ENCODE peak calls at places on chromosomes 2 and 18, in four cellular contexts. A, K, Y and D are unnamed samples.

GRCh38 chr2:161992526-161992925 is 81.5 kb downstream of the DPP4 start:
- DNase-seq in A (no peak), K (no peak), Y (no peak), D (no peak)

GRCh38 chr2:54259413-54260240 is 3.6 kb upstream of the TSPYL6 start:
- DNase-seq in A (no peak), K (no peak), Y (no peak), D (no peak)

GRCh38 chr2:38515155-38516074 is 87.3 kb downstream of the HNRNPLL start:
- DNase-seq in A (no peak), K (no peak), Y (peak; percentile 69), D (peak; percentile 64)

GRCh38 chr2:45010706-45011036 is 1.4 kb upstream of the SIX2 start:
- DNase-seq in A (no peak), K (no peak), Y (no peak), D (no peak)

GRCh38 chr2:8885449-8886196 is 48.2 kb upstream of the KIDINS220 start:
- DNase-seq in A (no peak), K (no peak), Y (no peak), D (no peak)

GRCh38 chr18:11794195-11794594 is 57.0 kb upstream of the CHMP1B start:
- DNase-seq in A (no peak), K (no peak), Y (no peak), D (no peak)

GRCh38 chr2:38818565-38818964 is 40.6 kb downstream of the GEMIN6 start:
- DNase-seq in A (no peak), K (no peak), Y (no peak), D (no peak)

GRCh38 chr2:81767173-81767720 is 1462.7 kb upstream of the LRRTM1 start:
- DNase-seq in A (no peak), K (no peak), Y (no peak), D (no peak)

GRCh38 chr2:238427435-238428162 is 872 bp downstream of the ASB1 start:
- DNase-seq in A (no peak), K (no peak), Y (no peak), D (no peak)

GRCh38 chr2:136423516-136423996 is 305.6 kb upstream of the CXCR4 start:
- DNase-seq in A (peak; percentile 43), K (peak; percentile 70), Y (peak; percentile 77), D (peak; percentile 65)

GRCh38 chr2:144523606-144524131 is 3.8 kb upstream of the ZEB2 start:
- DNase-seq in A (peak; percentile 8), K (no peak), Y (no peak), D (no peak)

GRCh38 chr2:164617466-164617865 is 3.8 kb downstream of the GRB14 start:
- DNase-seq in A (no peak), K (no peak), Y (no peak), D (no peak)

GRCh38 chr18:69490813-69491212 is 90.1 kb downstream of the DOK6 start:
- DNase-seq in A (no peak), K (no peak), Y (no peak), D (no peak)

GRCh38 chr18:35580748-35581534 is 599 bp upstream of the GALNT1 start:
- DNase-seq in A (no peak), K (peak; percentile 76), Y (peak; percentile 68), D (peak; percentile 56)

GRCh38 chr2:69581774-69582581 is 61.6 kb downstream of the AAK1 start:
- DNase-seq in A (no peak), K (peak; percentile 45), Y (peak; percentile 53), D (peak; percentile 61)

GRCh38 chr18:26791676-26792075 is 73.8 kb downstream of the AQP4 start:
- DNase-seq in A (peak; percentile 4), K (no peak), Y (no peak), D (no peak)

GRCh38 chr2:66501267-66501666 is 66.3 kb downstream of the MEIS1 start:
- DNase-seq in A (no peak), K (no peak), Y (no peak), D (no peak)

GRCh38 chr2:117941693-117942092 is 72.2 kb downstream of the CCDC93 start:
- DNase-seq in A (no peak), K (no peak), Y (no peak), D (no peak)

DNA sequence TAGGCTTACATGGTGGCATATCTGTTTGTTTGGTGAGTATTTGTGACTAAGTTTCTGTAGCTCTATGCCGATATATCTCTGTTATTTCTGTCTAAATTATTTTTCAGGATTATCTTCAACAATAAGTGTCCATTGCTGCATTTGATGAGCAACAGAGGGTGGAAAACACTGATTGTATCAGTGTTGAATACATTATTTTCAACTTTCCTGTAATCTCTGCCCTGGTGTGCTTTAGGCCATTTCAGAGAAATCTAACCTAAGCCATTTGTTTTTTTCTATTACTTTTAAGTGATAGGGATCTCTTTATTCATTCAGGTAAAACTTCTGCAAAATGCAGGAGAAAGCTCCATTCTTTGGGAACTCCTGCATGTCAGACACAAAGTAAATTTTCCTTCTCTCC is 654.5 kb downstream of the RNF144A start:
- DNase-seq in A (no peak), K (no peak), Y (no peak), D (no peak)
- H3K27ac ChIP-seq in A (no peak overlapping the region), K (no peak overlapping the region), Y (no peak overlapping the region), D (no peak overlapping the region)

DNA sequence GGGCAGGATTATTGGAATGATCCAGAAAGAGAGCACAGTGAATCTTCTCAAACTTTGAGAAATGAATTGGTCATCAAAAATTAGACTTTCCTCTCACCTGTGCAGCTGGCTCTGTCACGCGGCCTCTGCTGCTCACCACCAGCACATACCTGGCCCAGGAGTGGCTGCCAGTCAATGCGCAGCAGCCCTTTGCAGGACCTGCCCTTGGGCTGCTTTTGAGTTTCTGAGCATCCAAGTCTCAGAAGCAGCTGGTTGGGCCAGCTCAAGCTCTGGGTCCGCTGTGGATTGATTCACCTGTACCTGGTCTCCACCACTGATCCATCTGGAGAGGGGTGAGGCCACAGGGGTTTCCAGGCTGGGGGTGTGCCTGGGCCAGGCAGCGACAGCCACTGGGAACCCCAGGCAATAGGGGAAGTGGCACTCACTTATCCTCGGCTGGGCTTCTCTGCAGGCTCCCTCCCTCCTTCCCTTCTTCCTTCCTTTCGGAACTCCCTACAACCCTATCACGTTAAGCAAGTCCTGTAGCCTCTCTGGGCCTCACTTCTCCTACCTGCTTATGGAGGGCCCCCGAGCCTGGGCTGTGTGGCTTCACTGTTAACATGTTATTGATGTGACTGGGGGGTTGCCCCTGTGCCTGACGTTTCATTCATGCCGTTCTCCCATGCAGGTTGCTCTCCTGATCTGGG is 48.1 kb downstream of the SH3BP4 start:
- DNase-seq in A (no peak), K (no peak), Y (no peak), D (peak; percentile 69)
- H3K27ac ChIP-seq in A (peak overlapping the region; percentile 79), K (peak overlapping the region; percentile 89), Y (no peak overlapping the region), D (peak overlapping the region; percentile 92)

DNA sequence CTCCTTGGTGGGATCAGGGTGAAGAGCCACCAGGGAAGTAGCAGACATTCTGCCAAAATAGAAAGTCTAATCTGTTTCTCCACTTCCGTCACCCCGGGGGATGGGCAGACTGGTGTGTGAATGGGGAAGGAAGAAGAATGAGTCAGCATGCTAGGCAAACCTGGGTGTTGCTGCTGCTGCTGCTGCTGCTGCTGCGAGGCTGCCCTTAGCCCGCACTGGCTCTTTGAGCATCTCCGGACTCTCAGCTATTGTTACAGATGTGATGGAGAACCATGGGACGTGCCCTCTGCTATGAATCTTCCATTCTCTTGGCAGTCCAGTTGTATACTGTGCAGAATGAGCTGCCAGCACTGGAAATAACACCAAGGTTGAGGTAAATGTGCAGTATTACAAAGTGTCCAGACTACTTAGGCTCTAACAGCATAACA is 158.6 kb downstream of the SETBP1 start:
- DNase-seq in A (peak; percentile 38), K (peak; percentile 74), Y (peak; percentile 81), D (peak; percentile 69)
- H3K27ac ChIP-seq in A (peak overlapping the region; percentile 75), K (no peak overlapping the region), Y (no peak overlapping the region), D (no peak overlapping the region)

DNA sequence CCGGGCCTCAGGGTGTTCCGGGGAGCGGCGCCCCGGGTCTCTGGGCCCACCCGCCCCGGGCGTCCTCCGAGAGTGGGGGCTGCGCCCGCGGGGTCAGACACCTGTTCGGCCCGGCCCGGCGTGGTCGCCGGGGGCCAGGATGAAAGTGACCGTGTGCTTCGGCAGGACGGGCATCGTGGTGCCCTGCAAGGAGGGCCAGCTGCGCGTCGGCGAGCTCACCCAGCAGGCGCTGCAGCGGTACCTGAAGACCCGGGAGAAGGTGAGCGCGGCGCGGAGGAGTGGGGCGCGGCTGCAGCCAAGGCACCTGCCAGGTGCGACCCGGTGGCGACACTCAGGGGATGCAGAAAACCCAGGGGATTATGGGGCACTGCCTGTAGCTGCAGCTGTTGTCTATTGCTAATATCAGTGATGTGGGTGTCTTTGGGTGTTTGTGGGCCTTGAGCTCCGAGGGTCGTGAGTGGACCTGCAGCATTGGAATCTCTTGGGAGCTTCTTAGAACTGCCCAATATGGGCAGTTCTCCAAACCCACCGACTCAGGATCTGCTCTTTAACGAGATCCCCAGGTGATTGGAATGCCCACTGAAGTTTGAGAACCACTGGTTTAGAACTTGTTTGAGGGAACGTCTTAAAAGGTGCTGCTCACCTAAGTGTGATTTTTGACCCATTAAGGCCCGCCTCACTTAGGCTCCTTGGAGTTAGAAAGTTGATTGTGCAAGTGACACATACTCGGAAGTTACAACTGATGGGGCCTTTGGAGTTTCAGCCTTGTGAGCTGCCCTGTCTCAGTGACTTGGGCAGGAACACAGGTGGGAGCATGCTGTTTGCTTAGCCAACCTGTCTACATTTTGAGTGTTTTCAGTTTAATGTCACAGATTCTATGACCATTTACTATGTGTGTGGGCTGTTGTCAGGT is 842 bp downstream of the PARD3B start:
- DNase-seq in A (no peak), K (peak; percentile 38), Y (peak; percentile 36), D (peak; percentile 35)
- H3K27ac ChIP-seq in A (peak overlapping the region; percentile 94), K (peak overlapping the region; percentile 78), Y (peak overlapping the region; percentile 88), D (peak overlapping the region; percentile 84)